ENCODE peak calls at places on chromosomes 3 and 15, in six cellular contexts. Z is stimulated activated CD8-positive, alpha-beta memory T cell treated with anti-CD3 and anti-CD28 coated beads, Interleukin-15, amount 100 ng/mL, for 24 hours; S is lower lobe of right lung; N is SJSA1; K is naive thymus-derived CD8-positive, alpha-beta T cell; H is uterus. X is an unnamed sample.
A peak's percentile ranks its signal among the peaks of the same experiment; 100 is the strongest.

GRCh38 chr15:60945196-60945595 is 283.9 kb downstream of the RORA start:
- DNase-seq in S (no peak), K (no peak), N (no peak), Z (no peak), H (peak; percentile 38), X (no peak)

GRCh38 chr15:98734472-98735284 is 86.3 kb downstream of the IGF1R start:
- DNase-seq in K (no peak), S (no peak), Z (no peak), N (no peak), H (no peak), X (no peak)

GRCh38 chr15:73052679-73053397 is 575 bp downstream of the NEO1 start:
- DNase-seq in N (peak; percentile 54), K (peak; percentile 1), S (peak; percentile 49), Z (peak; percentile 2), H (peak; percentile 39), X (peak; percentile 16)

GRCh38 chr3:124601189-124601588 is 129.1 kb upstream of the UMPS start:
- DNase-seq in Z (no peak), H (no peak), S (no peak), N (no peak), K (no peak), X (no peak)

GRCh38 chr15:96565266-96565665 is 234.8 kb downstream of the NR2F2 start:
- DNase-seq in K (no peak), Z (no peak), H (no peak), S (no peak), N (no peak), X (no peak)

GRCh38 chr3:30749230-30749629 is 142.8 kb downstream of the TGFBR2 start:
- DNase-seq in K (no peak), Z (no peak), S (no peak), H (no peak), N (no peak), X (no peak)

GRCh38 chr15:70853855-70854668 is at the start of gene LARP6:
- DNase-seq in Z (no peak), S (peak; percentile 46), H (peak; percentile 76), K (no peak), N (peak; percentile 71), X (no peak)

GRCh38 chr3:44048196-44048924 is 193.3 kb upstream of the TOPAZ1 start:
- DNase-seq in K (no peak), N (no peak), S (no peak), Z (no peak), H (no peak), X (no peak)

GRCh38 chr3:124882749-124883148 is 4.4 kb downstream of the ITGB5 start:
- DNase-seq in H (no peak), K (no peak), S (no peak), N (no peak), Z (no peak), X (no peak)

GRCh38 chr3:126435456-126436315 is 40.0 kb downstream of the ZXDC start:
- DNase-seq in N (peak; percentile 35), S (no peak), H (peak; percentile 5), K (no peak), Z (no peak), X (no peak)

GRCh38 chr3:15491143-15491542 is 30.4 kb downstream of the COLQ start:
- DNase-seq in Z (no peak), N (no peak), S (no peak), K (no peak), H (no peak), X (no peak)

GRCh38 chr15:52523192-52523591 is 5.5 kb downstream of the MYO5A start:
- DNase-seq in S (no peak), Z (no peak), K (no peak), H (no peak), N (no peak), X (no peak)

GRCh38 chr3:115245437-115245836 is 98.3 kb upstream of the ZBTB20 start:
- DNase-seq in Z (no peak), S (no peak), N (peak; percentile 61), H (no peak), K (no peak), X (no peak)

GRCh38 chr15:39255760-39256159 is 325.1 kb upstream of the THBS1 start:
- DNase-seq in N (no peak), H (no peak), S (no peak), K (no peak), Z (no peak), X (no peak)

GRCh38 chr3:99669879-99670555 is 31.6 kb downstream of the COL8A1 start:
- DNase-seq in S (no peak), Z (no peak), K (no peak), H (no peak), N (no peak), X (no peak)

GRCh38 chr3:177764377-177764912 is 567.2 kb upstream of the TBL1XR1 start:
- DNase-seq in H (no peak), Z (no peak), S (no peak), K (no peak), N (no peak), X (no peak)

GRCh38 chr3:61250784-61251173 is 473 bp downstream of the FHIT start:
- DNase-seq in H (peak; percentile 47), N (no peak), S (no peak), Z (no peak), K (no peak), X (peak; percentile 12)

GRCh38 chr3:107103786-107104185 is 273.5 kb upstream of the CCDC54 start:
- DNase-seq in Z (no peak), K (no peak), S (no peak), N (no peak), H (no peak), X (no peak)

GRCh38 chr15:48393650-48394049 is 62.4 kb downstream of the DUT start:
- DNase-seq in H (no peak), N (no peak), K (no peak), S (peak; percentile 47), Z (no peak), X (no peak)

GRCh38 chr15:31156808-31157207 is 55.3 kb upstream of the TRPM1 start:
- DNase-seq in K (no peak), Z (no peak), S (no peak), H (no peak), N (no peak), X (no peak)

GRCh38 chr3:126077754-126078153 is 6.2 kb downstream of the SLC41A3 start:
- DNase-seq in S (no peak), Z (no peak), H (no peak), N (no peak), K (no peak), X (no peak)

GRCh38 chr15:69931159-69931558 is 166.6 kb downstream of the TLE3 start:
- DNase-seq in K (no peak), Z (no peak), N (no peak), S (no peak), H (no peak), X (no peak)

GRCh38 chr3:184255291-184256039 is 5.9 kb downstream of the CAMK2N2 start:
- DNase-seq in Z (no peak), S (no peak), H (no peak), K (no peak), N (no peak), X (no peak)

X was measured in central memory CD4-positive, alpha-beta T cell.